ENCODE peak calls at places on chromosomes 5 and 9, in six cellular contexts. K, O, J, U, S and Q are unnamed samples.
A peak's percentile ranks its signal among the peaks of the same experiment; 100 is the strongest.

GRCh38 chr5:16687898-16688297 is 71.1 kb upstream of the RETREG1 start:
- DNase-seq in K (no peak), O (no peak), J (no peak), U (no peak), S (no peak), Q (no peak)

GRCh38 chr9:68523367-68523936 is 17.2 kb downstream of the TMEM252 start:
- DNase-seq in K (no peak), O (no peak), J (no peak), U (no peak), S (no peak), Q (peak; percentile 81)

GRCh38 chr9:132157347-132158116 is 4.3 kb upstream of the NTNG2 start:
- DNase-seq in K (no peak), O (no peak), J (no peak), U (no peak), S (no peak), Q (no peak)

GRCh38 chr9:93132946-93133640 is 958 bp downstream of the NINJ1 start:
- DNase-seq in K (no peak), O (peak; percentile 58), J (no peak), U (no peak), S (no peak), Q (peak; percentile 46)

GRCh38 chr9:123923884-123924283 is 6.0 kb downstream of the DENND1A start:
- DNase-seq in K (no peak), O (no peak), J (no peak), U (no peak), S (no peak), Q (no peak)

GRCh38 chr5:40479939-40480338 is 199.8 kb upstream of the PTGER4 start:
- DNase-seq in K (no peak), O (no peak), J (no peak), U (no peak), S (no peak), Q (no peak)

GRCh38 chr9:21964925-21965385 is 29.2 kb downstream of the CDKN2A start:
- DNase-seq in K (no peak), O (peak; percentile 46), J (peak; percentile 64), U (no peak), S (peak; percentile 40), Q (peak; percentile 39)

GRCh38 chr9:27765931-27766835 is 192.9 kb upstream of the C9orf72 start:
- DNase-seq in K (no peak), O (no peak), J (no peak), U (no peak), S (no peak), Q (no peak)

GRCh38 chr9:87672586-87672985 is 53.3 kb upstream of the CTSL start:
- DNase-seq in K (no peak), O (no peak), J (no peak), U (no peak), S (no peak), Q (no peak)

GRCh38 chr5:33241826-33242225 is 198.9 kb upstream of the TARS1 start:
- DNase-seq in K (no peak), O (no peak), J (no peak), U (no peak), S (no peak), Q (no peak)

GRCh38 chr9:119053070-119053469 is 316.2 kb downstream of the BRINP1 start:
- DNase-seq in K (no peak), O (no peak), J (no peak), U (no peak), S (no peak), Q (no peak)

GRCh38 chr5:113505181-113505580 is 8.3 kb upstream of the YTHDC2 start:
- DNase-seq in K (peak; percentile 49), O (peak; percentile 80), J (no peak), U (no peak), S (no peak), Q (peak; percentile 55)

GRCh38 chr5:126971455-126972019 is 58.8 kb downstream of the MARCHF3 start:
- DNase-seq in K (no peak), O (no peak), J (no peak), U (no peak), S (no peak), Q (no peak)

GRCh38 chr9:28925184-28925583 is 1351.9 kb upstream of the C9orf72 start:
- DNase-seq in K (no peak), O (no peak), J (no peak), U (no peak), S (no peak), Q (peak; percentile 62)

GRCh38 chr5:93572773-93573626 is 8.0 kb downstream of the NR2F1-AS1 start:
- DNase-seq in K (no peak), O (no peak), J (no peak), U (no peak), S (no peak), Q (no peak)

GRCh38 chr9:124968238-124968637 is 27.4 kb upstream of the GOLGA1 start:
- DNase-seq in K (no peak), O (no peak), J (no peak), U (no peak), S (no peak), Q (no peak)

GRCh38 chr5:144013816-144014215 is 156.6 kb downstream of the YIPF5 start:
- DNase-seq in K (no peak), O (no peak), J (no peak), U (no peak), S (no peak), Q (no peak)

GRCh38 chr5:66230551-66230950 is 86.5 kb downstream of the SREK1 start:
- DNase-seq in K (no peak), O (peak; percentile 18), J (no peak), U (no peak), S (no peak), Q (no peak)

GRCh38 chr5:4220016-4220415 is 624.4 kb downstream of the IRX1 start:
- DNase-seq in K (no peak), O (no peak), J (no peak), U (no peak), S (no peak), Q (no peak)